ENCODE peak calls at places on chromosomes 16 and 17, in ten cellular contexts. V is tibial artery; F is amygdala; A is cardiac muscle cell; L is stimulated activated CD4-positive, alpha-beta T cell treated with anti-CD3 and anti-CD28 coated beads, Interleukin-2, amount 100 ng/mL, for 24 hours; H is HT1080; J is NCI-H1694 treated with DMSO at 0.1 percent for 48 hours; W is CD8-positive, alpha-beta memory T cell; K is T-helper 1 cell; T is AG09319. Y is an unnamed sample.

GRCh38 chr17:57107498-57108101 is 22.6 kb downstream of the AKAP1 start:
- DNase-seq in V (no peak), F (no peak), A (peak), L (no peak), H (peak), J (no peak), W (no peak), K (no peak), T (no peak), Y (no peak)

GRCh38 chr16:53257001-53257400 is 177.3 kb upstream of the RBL2 start:
- DNase-seq in V (no peak), F (no peak), A (no peak), L (no peak), H (peak), J (no peak), W (no peak), K (no peak), T (peak), Y (no peak)

GRCh38 chr17:62671553-62671952 is 44.1 kb downstream of the MRC2 start:
- DNase-seq in V (no peak), F (no peak), A (no peak), L (no peak), H (no peak), J (no peak), W (no peak), K (no peak), T (no peak), Y (no peak)

GRCh38 chr16:85057948-85058347 is 30.4 kb downstream of the KIAA0513 start:
- DNase-seq in V (no peak), F (no peak), A (peak), L (no peak), H (no peak), J (no peak), W (no peak), K (no peak), T (no peak), Y (no peak)

GRCh38 chr17:55726440-55726839 is 3.8 kb upstream of the TMEM100 start:
- DNase-seq in V (peak), F (no peak), A (no peak), L (no peak), H (peak), J (peak), W (no peak), K (no peak), T (peak), Y (peak)

GRCh38 chr17:17671369-17672119 is 9.7 kb upstream of the RAI1 start:
- DNase-seq in V (no peak), F (no peak), A (no peak), L (no peak), H (no peak), J (no peak), W (no peak), K (no peak), T (no peak), Y (no peak)

GRCh38 chr16:6482861-6483530 is 849.6 kb upstream of the RBFOX1 start:
- DNase-seq in V (no peak), F (peak), A (no peak), L (no peak), H (no peak), J (no peak), W (no peak), K (no peak), T (no peak), Y (no peak)

GRCh38 chr16:49700928-49701685 is 154.8 kb downstream of the ZNF423 start:
- DNase-seq in V (no peak), F (no peak), A (peak), L (no peak), H (no peak), J (peak), W (no peak), K (no peak), T (no peak), Y (peak)

Y was measured in brain microvascular endothelial cell.